ENCODE peak calls at places on chromosomes 3 and 15, in ten cellular contexts. W is BJ, N is upper lobe of right lung, K is RWPE1, I is GM13976, R is left ventricle myocardium inferior, M is AG04449, O is A549, T is HepG2, P is HFFc6. C is an unnamed sample.

GRCh38 chr3:121834734-121835709 is at the start of the genes EAF2 and IQCB1:
- DNase-seq in N (peak), T (peak), K (peak), P (peak), R (peak), I (peak), W (peak), O (peak), M (peak), C (peak)

GRCh38 chr3:126476166-126476975 is 680 bp upstream of the ZXDC start:
- DNase-seq in N (peak), P (no peak), M (no peak), K (no peak), W (no peak), I (no peak), O (peak), T (no peak), R (no peak), C (no peak)

GRCh38 chr3:105532251-105532650 is 165.5 kb downstream of the ALCAM start:
- DNase-seq in P (no peak), T (no peak), M (no peak), K (no peak), R (no peak), W (no peak), O (no peak), I (no peak), N (no peak), C (no peak)

GRCh38 chr3:186425788-186426730 is 64.0 kb upstream of the DGKG start:
- DNase-seq in T (no peak), R (no peak), O (peak), W (peak), M (peak), K (no peak), I (no peak), N (no peak), P (peak), C (peak)

GRCh38 chr3:156317457-156317856 is 197.1 kb downstream of the KCNAB1 start:
- DNase-seq in I (no peak), M (no peak), P (peak), T (peak), O (peak), K (peak), R (no peak), N (no peak), W (no peak), C (no peak)

GRCh38 chr15:25248583-25249235 is 190.1 kb downstream of the UBE3A start:
- DNase-seq in K (no peak), N (peak), O (no peak), M (no peak), W (no peak), T (no peak), P (no peak), I (peak), R (peak), C (no peak)

GRCh38 chr3:122964844-122965243 is 62.7 kb downstream of the SEMA5B start:
- DNase-seq in K (no peak), P (no peak), R (no peak), I (no peak), W (no peak), N (no peak), M (no peak), T (no peak), O (no peak), C (no peak)

GRCh38 chr15:85785887-85786777 is 8.6 kb downstream of the KLHL25 start:
- DNase-seq in T (peak), O (peak), M (no peak), W (no peak), P (no peak), N (no peak), I (peak), R (no peak), K (peak), C (no peak)

GRCh38 chr3:15268033-15268631 is 62.1 kb downstream of the CAPN7 start:
- DNase-seq in P (peak), N (peak), R (peak), M (peak), I (peak), T (peak), W (no peak), O (peak), K (peak), C (peak)

GRCh38 chr3:146818866-146819265 is 213.7 kb upstream of the PLSCR5 start:
- DNase-seq in N (no peak), O (no peak), W (no peak), T (no peak), K (no peak), P (no peak), R (no peak), I (no peak), M (no peak), C (no peak)

GRCh38 chr3:14555835-14556234 is 15.7 kb upstream of the GRIP2 start:
- DNase-seq in R (peak), P (no peak), O (no peak), T (no peak), K (no peak), N (peak), I (no peak), W (no peak), M (no peak), C (no peak)

GRCh38 chr15:89396723-89397652 is 62.4 kb upstream of the POLG start:
- DNase-seq in O (no peak), N (no peak), K (no peak), P (no peak), I (no peak), R (no peak), T (no peak), M (no peak), W (no peak), C (no peak)

DNA sequence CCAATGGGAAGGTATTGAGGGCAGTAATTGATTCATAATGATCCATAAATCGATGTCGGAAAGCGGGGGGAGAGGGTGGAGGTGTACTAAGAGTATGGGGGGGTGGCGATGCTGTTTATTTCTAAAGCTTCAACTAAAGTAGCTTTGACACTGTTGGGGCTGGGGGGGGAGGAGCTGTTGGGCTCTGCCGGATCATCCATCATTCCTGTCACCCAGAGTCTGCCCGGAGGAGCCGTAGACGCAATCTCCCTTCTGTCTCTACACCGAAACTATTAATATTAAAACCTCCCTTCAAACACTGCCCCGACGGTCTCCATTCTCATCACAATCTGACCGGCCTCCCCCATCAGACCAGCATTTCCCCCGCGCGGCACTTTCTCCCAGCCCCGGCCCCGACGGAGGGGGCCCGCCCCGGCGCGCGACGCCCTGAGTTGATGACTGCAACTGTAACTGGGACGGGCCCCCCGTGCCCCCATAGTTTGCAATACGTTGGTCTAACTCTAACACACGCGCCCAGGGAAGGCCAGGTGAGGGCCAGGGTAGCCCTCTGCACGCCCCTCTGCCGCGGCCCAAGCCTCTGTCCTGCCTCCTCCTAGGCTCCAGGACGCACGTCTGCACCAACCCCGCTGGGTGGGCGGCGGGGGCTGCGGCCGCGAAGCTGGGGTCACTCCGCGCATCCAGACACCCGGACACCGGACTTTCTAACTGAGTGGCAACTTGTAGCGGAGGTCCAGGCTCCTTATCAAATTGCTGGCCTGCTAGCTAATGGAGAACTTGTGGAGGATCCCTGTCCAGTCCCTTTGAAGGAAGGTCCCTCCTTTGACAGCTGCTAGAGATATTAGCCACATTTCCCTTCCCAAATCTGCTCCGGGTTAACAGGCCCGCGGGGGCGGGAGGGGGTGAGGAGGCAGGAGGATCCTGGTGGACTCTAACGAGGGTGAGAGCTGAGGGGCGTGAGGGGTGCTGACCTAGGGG is 212.0 kb downstream of the MEIS2 start:
- DNase-seq in R (no peak), W (no peak), M (no peak), I (no peak), K (no peak), P (no peak), N (no peak), O (no peak), T (no peak), C (no peak)
- TF ChIP-seq CTCF in R (no peak), W (no peak), M (no peak), I (no peak), K (no peak), P (no peak), N (no peak), O (no peak), T (no peak), C (no peak)

GRCh38 chr3:49028673-49029562 is at the start of gene IMPDH2:
- DNase-seq in W (peak), O (peak), P (peak), I (peak), T (peak), K (peak), R (peak), N (peak), M (no peak), C (peak)
- TF ChIP-seq CTCF in W (peak), O (no peak), P (peak), I (peak), T (peak), K (no peak), R (peak), N (no peak), M (peak), C (no peak)

DNA sequence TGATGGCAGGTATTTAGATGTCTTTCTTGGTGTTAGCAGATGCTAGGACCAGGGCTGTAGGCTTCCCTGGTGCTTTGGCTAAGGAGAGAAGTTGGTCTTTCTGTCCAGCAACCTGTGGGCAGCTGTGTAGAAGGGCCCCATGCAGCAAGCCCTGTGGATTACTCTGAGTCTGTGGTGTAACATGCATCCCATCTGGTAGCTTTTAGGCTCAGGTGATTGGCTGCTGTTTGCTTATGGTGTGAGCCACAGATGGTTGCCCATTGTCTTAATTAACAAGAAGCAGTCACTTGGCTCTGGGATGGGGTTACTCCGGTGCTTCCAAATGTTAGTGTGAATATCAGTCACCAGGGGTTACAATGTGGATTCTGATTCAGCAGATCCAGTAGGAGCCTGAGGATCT is 368.6 kb upstream of the C2CD4B start:
- DNase-seq in M (no peak), O (no peak), N (no peak), P (no peak), K (no peak), W (no peak), I (no peak), T (no peak), R (no peak), C (no peak)
- TF ChIP-seq CTCF in M (no peak), O (no peak), N (no peak), P (no peak), K (no peak), W (no peak), I (no peak), T (no peak), R (no peak), C (no peak)

DNA sequence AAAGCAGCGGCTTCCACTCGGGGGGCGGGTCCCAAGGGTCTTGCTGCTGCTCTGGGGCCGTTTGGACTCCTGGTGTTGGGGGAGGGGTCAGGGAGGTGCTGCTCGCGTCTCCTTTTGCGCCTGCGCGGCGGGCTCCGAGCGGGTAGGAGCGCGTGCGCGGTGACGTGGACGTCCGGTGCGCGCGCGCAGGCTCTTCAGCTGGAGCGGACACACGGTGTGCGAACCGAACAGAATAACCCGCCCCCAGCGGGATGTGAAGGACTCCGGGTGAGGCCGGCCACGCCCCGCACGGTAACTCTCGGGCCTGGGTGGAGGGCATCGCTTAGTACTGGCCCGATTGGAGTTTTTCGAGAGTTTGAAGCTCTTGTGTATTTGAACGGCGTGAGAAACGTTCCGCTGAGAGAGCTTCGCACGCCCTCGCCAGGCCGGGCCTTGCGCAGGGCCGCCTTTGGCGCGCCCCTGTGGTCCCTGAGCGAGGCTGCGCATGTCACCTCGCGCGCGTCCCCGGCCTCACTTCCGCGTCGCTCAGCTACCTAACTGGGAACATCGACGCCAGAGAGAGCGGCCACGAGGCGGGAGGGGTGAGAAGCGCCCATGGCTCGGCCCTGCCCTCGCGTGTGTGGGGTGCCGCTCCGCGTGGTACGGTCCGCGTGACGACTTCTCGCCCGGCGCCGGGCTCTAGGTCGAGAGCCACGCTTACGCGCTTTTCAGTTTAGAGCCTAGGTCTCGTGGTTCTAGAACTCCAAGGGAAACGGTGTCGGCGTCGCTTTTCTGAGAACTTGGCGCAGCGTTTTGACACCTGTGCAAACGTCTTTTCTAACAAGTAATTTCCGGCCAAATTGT is at the start of gene MGA:
- DNase-seq in M (peak), T (peak), P (peak), O (peak), N (peak), I (peak), K (peak), R (peak), W (peak), C (peak)
- TF ChIP-seq CTCF in M (no peak), T (peak), P (no peak), O (no peak), N (no peak), I (peak), K (peak), R (no peak), W (peak), C (no peak)

GRCh38 chr15:71494565-71494964 is 315.8 kb upstream of the NR2E3 start:
- DNase-seq in I (no peak), O (no peak), K (no peak), T (no peak), P (no peak), N (no peak), R (no peak), M (no peak), W (no peak), C (no peak)
- TF ChIP-seq CTCF in I (no peak), O (no peak), K (no peak), T (no peak), P (no peak), N (no peak), R (no peak), M (no peak), W (no peak), C (no peak)

DNA sequence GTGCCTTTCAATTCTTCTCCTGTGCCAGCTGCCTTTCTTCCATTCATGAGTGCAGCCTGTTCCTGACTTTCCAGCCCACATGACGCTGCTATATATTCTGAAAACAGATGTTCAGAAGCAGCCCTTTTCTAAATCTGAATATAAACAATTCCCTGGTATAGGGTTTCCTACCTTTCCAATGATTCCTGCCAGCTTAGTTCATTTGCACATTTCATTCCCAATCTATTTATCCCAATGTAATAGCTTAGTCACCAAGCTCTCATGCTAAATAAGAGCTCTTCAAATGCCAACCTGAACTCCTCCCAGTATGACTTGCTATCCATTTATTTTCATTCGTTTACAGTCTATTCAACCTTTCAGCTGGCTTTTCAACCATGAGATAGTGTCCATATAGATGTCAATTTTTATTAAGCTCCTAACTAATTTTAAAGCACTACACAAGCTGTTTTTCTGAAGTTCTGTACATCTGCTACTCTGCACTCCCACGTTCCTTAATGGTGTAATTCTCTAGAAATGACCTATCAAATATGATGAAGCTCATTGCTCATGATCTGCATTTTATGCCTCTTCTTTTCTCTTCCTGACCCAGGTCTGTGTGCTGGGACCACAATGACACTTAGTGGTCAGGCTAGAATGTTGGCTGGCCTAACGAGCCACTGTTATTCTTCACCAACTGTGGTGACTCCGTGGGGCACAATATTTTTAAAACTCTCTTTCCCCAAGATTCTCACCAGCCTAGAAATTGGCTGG is 605.0 kb upstream of the TBL1XR1 start:
- DNase-seq in R (no peak), M (no peak), N (no peak), W (no peak), K (no peak), I (no peak), O (no peak), T (no peak), P (peak), C (no peak)
- TF ChIP-seq CTCF in R (peak), M (no peak), N (no peak), W (no peak), K (no peak), I (no peak), O (no peak), T (no peak), P (no peak), C (no peak)

GRCh38 chr15:98901438-98901837 is 106.2 kb downstream of the PGPEP1L start:
- DNase-seq in O (no peak), R (no peak), K (no peak), I (no peak), N (no peak), P (no peak), M (no peak), W (no peak), T (no peak), C (no peak)

GRCh38 chr15:98903377-98904018 is 104.1 kb downstream of the PGPEP1L start:
- DNase-seq in R (no peak), T (no peak), W (no peak), M (no peak), P (peak), I (no peak), K (peak), O (peak), N (no peak), C (no peak)

GRCh38 chr15:98905981-98906711 is 101.4 kb downstream of the PGPEP1L start:
- DNase-seq in I (no peak), K (peak), M (no peak), W (no peak), O (no peak), N (no peak), P (peak), T (no peak), R (no peak), C (no peak)

GRCh38 chr15:98906712-98907083 is 100.9 kb downstream of the PGPEP1L start:
- DNase-seq in P (peak), M (no peak), K (peak), N (peak), W (no peak), O (peak), R (peak), I (no peak), T (no peak), C (no peak)

DNA sequence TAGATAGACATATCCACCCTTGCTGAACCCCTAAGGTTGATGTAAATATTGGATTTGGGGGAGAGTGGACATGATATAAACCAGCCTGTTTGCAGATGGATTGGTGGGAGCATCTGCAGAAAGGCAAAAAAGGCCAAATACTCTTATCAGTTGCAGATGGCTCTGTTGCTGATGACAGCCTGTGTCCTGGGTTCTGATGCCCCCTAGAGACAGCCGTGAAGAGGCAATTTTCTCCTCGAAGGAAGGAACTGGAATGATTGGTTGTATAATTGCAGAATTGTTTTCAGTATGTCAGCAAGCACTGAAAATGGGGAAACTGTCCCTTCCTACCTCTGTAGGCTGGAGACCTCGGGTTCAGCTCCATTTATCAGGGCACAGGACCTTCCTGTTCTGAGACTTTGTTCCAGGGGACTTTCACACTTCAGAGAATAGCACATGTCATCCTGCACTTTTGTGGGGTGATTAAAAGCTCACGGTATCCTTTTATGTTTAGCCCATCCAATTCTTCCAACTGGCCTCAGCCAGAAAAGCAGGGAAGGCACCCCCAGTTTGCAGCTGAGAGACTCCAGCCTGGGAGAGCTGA is 103.0 kb downstream of the PGPEP1L start:
- DNase-seq in K (peak), R (no peak), W (no peak), N (no peak), T (peak), I (peak), M (no peak), O (peak), P (peak), C (peak)
- TF ChIP-seq CTCF in K (peak), R (peak), W (peak), N (peak), T (peak), I (peak), M (peak), O (peak), P (peak), C (peak)

DNA sequence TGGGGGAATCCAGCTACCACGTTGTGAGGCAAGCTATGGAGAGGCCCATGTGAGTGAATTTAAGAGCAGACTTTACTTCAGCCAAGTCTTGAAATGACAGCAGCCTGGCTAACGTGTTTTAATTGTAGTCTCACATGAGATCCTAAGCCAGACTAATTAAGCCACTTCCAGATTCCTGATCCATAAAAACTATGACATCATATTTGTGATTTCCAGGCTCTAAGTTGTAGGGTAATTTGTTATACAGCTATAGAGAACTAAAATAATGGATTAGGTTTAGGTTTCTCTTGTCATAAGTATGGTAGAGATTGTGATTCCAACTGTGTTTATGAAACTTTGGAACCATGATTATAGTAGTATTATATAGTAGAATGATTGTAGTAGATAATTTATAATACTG is 329.5 kb downstream of the DOCK3 start:
- DNase-seq in P (no peak), T (no peak), O (no peak), N (no peak), K (no peak), W (no peak), I (no peak), M (no peak), R (no peak), C (no peak)
- TF ChIP-seq CTCF in P (no peak), T (no peak), O (no peak), N (no peak), K (no peak), W (no peak), I (no peak), M (no peak), R (no peak), C (no peak)

C was measured in GM20000.